ENCODE peak calls at places on chromosomes 11 and 22, in five cellular contexts. H is IMR-90, O is GM19239, T is AG09319, W is progenitor cell of endocrine pancreas. F is an unnamed sample.

GRCh38 chr22:27988704-27989103 is 69.6 kb upstream of the PITPNB start:
- DNase-seq in H (no peak), O (no peak), T (no peak), W (no peak), F (no peak)

GRCh38 chr11:47916361-47916841 is 64.0 kb upstream of the PTPRJ start:
- DNase-seq in H (no peak), O (no peak), T (no peak), W (no peak), F (peak)

GRCh38 chr11:64235427-64236161 is 1.2 kb downstream of the VEGFB start:
- DNase-seq in H (no peak), O (no peak), T (no peak), W (no peak), F (no peak)

GRCh38 chr11:115720537-115721308 is 216.5 kb upstream of the CADM1 start:
- DNase-seq in H (no peak), O (no peak), T (no peak), W (no peak), F (no peak)

GRCh38 chr22:29230916-29231875 is 25.5 kb downstream of the EMID1 start:
- DNase-seq in H (no peak), O (no peak), T (no peak), W (no peak), F (no peak)

GRCh38 chr22:39266398-39267030 is 21.7 kb upstream of the PDGFB start:
- DNase-seq in H (peak), O (peak), T (no peak), W (no peak), F (no peak)

GRCh38 chr11:44927174-44927661 is 23.5 kb downstream of the TP53I11 start:
- DNase-seq in H (peak), O (peak), T (peak), W (peak), F (peak)

GRCh38 chr22:37887610-37888378 is 18.3 kb upstream of the MICALL1 start:
- DNase-seq in H (peak), O (no peak), T (peak), W (no peak), F (no peak)

GRCh38 chr11:65489706-65490310 is 9.0 kb upstream of the MALAT1 start:
- DNase-seq in H (no peak), O (no peak), T (no peak), W (no peak), F (no peak)

GRCh38 chr11:93902921-93903320 is 52.5 kb upstream of the VSTM5 start:
- DNase-seq in H (no peak), O (no peak), T (no peak), W (no peak), F (no peak)

GRCh38 chr11:133600876-133601275 is 68.6 kb upstream of the OPCML start:
- DNase-seq in H (no peak), O (no peak), T (no peak), W (no peak), F (no peak)

F was measured in erythroblast.